ENCODE peak calls at places on chromosomes 7 and 10, in six cellular contexts. T is choroid plexus epithelial cell, F is cardiac fibroblast, D is GM12865, K is prostate gland, N is mesothelial cell of epicardium. X is an unnamed sample.

GRCh38 chr7:148060724-148061123 is 529.8 kb upstream of the C7orf33 start:
- DNase-seq in F (no peak), K (no peak), D (peak; percentile 39), T (no peak), N (no peak), X (no peak)

GRCh38 chr7:50953303-50953702 is 170.6 kb upstream of the GRB10 start:
- DNase-seq in D (no peak), K (no peak), T (peak; percentile 63), F (peak; percentile 86), N (no peak), X (no peak)

GRCh38 chr7:43758861-43759683 is 592 bp downstream of the BLVRA start:
- DNase-seq in T (peak; percentile 37), N (peak; percentile 62), K (no peak), F (peak; percentile 41), D (peak; percentile 62), X (peak; percentile 41)

GRCh38 chr7:135232720-135233119 is 918 bp upstream of the STRA8 start:
- DNase-seq in N (no peak), K (no peak), D (no peak), T (no peak), F (no peak), X (no peak)

GRCh38 chr7:106623846-106624245 is 37.1 kb downstream of the CCDC71L start:
- DNase-seq in D (no peak), T (peak; percentile 47), N (no peak), K (no peak), F (peak; percentile 85), X (no peak)

GRCh38 chr7:51265066-51265907 is 51.3 kb downstream of the COBL start:
- DNase-seq in F (no peak), T (no peak), D (no peak), N (no peak), K (no peak), X (no peak)

GRCh38 chr10:31139497-31139896 is 107.8 kb upstream of the ZNF438 start:
- DNase-seq in F (no peak), T (no peak), D (no peak), K (no peak), N (no peak), X (no peak)

GRCh38 chr7:143494622-143495021 is 16.9 kb downstream of the TAS2R41 start:
- DNase-seq in T (peak; percentile 67), K (no peak), N (no peak), D (no peak), F (peak; percentile 28), X (no peak)

GRCh38 chr10:96967847-96968246 is 135.7 kb downstream of the LCOR start:
- DNase-seq in K (no peak), F (peak; percentile 60), D (no peak), N (no peak), T (peak; percentile 26), X (no peak)

GRCh38 chr7:143288836-143289235 is 685 bp downstream of the CASP2 start:
- DNase-seq in K (no peak), F (peak; percentile 43), T (peak; percentile 21), N (no peak), D (peak; percentile 12), X (no peak)

GRCh38 chr10:90274721-90275468 is 573.5 kb downstream of the KIF20B start:
- DNase-seq in K (no peak), T (peak; percentile 30), F (peak; percentile 5), D (no peak), N (no peak), X (no peak)

GRCh38 chr7:26101471-26102151 is 50.4 kb upstream of the NFE2L3 start:
- DNase-seq in F (no peak), T (no peak), D (peak; percentile 75), N (no peak), K (no peak), X (peak; percentile 16)

GRCh38 chr7:27185708-27186449 is 847 bp upstream of the HOXA11 start:
- DNase-seq in N (peak; percentile 46), T (no peak), K (no peak), D (no peak), F (no peak), X (no peak)

GRCh38 chr7:96548664-96549063 is 161.0 kb downstream of the SEM1 start:
- DNase-seq in N (no peak), T (no peak), D (no peak), K (peak; percentile 11), F (peak; percentile 7), X (no peak)

GRCh38 chr10:178208-178607 is 43.0 kb downstream of the ZMYND11 start:
- DNase-seq in F (peak; percentile 69), K (no peak), N (no peak), T (peak; percentile 80), D (peak; percentile 20), X (no peak)

GRCh38 chr7:155377837-155378579 is 79.9 kb upstream of the EN2 start:
- DNase-seq in T (peak; percentile 21), N (peak; percentile 67), F (peak; percentile 20), D (no peak), K (no peak), X (no peak)

GRCh38 chr7:91182819-91183405 is 81.3 kb upstream of the FZD1 start:
- DNase-seq in T (peak; percentile 86), F (peak; percentile 96), N (no peak), K (no peak), D (no peak), X (no peak)

GRCh38 chr7:134752006-134752760 is 27.3 kb upstream of the CALD1 start:
- DNase-seq in K (no peak), N (no peak), F (peak; percentile 77), T (peak; percentile 81), D (no peak), X (no peak)

GRCh38 chr10:101007915-101008822 is 8.6 kb downstream of the LZTS2 start:
- DNase-seq in F (no peak), N (no peak), T (no peak), K (no peak), D (no peak), X (no peak)

GRCh38 chr7:44618754-44619153 is 12.3 kb downstream of the OGDH start:
- DNase-seq in N (peak; percentile 45), T (no peak), K (no peak), F (no peak), D (peak; percentile 60), X (no peak)

DNA sequence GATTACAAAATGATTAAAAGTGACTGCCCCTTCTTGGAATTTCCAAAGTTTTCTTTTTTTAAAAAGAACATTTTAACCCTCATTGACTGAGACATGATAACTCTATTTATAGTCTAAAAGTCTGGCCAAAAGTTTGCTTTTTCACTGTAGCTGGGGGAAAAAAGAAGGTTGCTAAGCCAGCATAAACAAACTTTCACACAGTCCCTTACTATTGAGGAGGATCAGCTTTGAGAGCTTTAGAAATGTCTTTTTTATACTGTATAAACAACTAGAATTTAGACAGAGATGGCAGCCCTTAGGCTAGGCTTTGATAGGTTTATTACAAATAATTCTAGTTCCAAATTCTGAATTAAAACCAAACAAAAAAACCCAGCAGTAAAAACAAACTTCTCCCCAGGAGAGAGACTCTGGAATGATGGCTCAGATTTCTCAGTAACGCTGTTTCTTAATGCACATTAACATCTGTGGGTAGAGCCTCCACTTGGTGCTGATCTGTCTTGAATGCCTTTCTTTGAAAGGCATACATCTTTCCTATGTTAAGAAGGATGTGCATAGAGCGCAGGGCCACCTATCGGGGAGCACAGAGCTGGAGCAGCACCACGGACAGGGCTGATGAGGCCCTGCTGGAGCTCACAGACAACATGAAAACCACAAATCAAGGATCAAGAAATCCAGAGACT is 100.9 kb upstream of the PDLIM1 start:
- DNase-seq in N (peak; percentile 45), D (peak; percentile 48), T (peak; percentile 79), K (no peak), F (peak; percentile 42), X (no peak)
- TF ChIP-seq CTCF in N (no peak), D (no peak), T (peak; percentile 59), K (no peak), F (peak; percentile 26), X (no peak)

GRCh38 chr10:17024461-17024860 is 105.2 kb downstream of the CUBN start:
- DNase-seq in D (no peak), F (no peak), K (no peak), T (no peak), N (no peak), X (no peak)

GRCh38 chr10:17021661-17022060 is 108.0 kb downstream of the CUBN start:
- DNase-seq in F (no peak), T (no peak), N (no peak), D (no peak), K (no peak), X (no peak)

GRCh38 chr10:17022898-17023297 is 106.7 kb downstream of the CUBN start:
- DNase-seq in T (peak; percentile 84), D (no peak), K (no peak), N (no peak), F (no peak), X (no peak)

GRCh38 chr10:17023386-17024298 is 106.0 kb downstream of the CUBN start:
- DNase-seq in F (peak; percentile 100), K (no peak), T (peak; percentile 99), N (no peak), D (peak; percentile 92), X (no peak)

GRCh38 chr10:17022399-17022798 is 107.2 kb downstream of the CUBN start:
- DNase-seq in F (no peak), D (no peak), T (no peak), K (no peak), N (no peak), X (no peak)
- TF ChIP-seq CTCF in F (no peak), D (no peak), T (no peak), K (no peak), N (no peak), X (no peak)

DNA sequence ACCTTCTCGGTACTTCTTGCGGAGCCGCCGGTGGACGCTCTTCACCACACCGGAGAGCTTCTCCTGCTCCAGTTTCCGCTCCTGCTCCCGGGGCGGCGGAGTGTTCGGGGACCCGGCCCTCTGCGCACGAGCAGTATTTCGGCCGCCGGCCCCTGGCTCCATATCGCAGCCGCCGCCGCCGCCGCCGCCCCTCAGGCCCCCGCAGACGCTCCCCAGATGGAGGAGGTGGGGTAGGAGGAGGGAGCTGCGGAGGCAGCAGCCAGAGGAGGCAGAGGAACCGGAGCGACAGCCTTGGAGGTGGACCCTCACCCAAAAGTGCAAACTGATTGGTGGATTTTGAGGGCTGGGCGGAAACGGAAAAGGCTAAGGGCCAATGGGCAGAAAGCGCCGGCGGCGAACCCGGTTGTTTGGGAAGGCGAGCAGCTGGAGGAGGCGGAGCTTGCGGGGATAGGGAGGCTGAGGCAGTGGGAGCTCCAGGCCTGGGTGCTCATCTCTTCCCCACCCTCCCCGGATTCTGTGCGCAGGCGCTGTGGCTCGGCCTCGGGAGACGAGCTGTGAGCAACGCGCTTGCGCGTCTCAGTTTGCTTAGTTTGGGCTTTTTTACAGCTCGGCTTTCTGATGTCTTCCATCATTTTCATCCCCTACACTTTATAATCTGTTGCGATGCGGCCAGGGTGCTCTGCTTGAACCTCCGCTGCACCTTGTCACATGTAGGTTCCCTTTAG is 146.9 kb downstream of the GPR85 start:
- DNase-seq in N (peak; percentile 99), F (peak; percentile 99), K (peak; percentile 99), T (peak; percentile 100), D (peak; percentile 99), X (peak; percentile 97)
- TF ChIP-seq CTCF in N (no peak), F (no peak), K (no peak), T (no peak), D (no peak), X (no peak)

DNA sequence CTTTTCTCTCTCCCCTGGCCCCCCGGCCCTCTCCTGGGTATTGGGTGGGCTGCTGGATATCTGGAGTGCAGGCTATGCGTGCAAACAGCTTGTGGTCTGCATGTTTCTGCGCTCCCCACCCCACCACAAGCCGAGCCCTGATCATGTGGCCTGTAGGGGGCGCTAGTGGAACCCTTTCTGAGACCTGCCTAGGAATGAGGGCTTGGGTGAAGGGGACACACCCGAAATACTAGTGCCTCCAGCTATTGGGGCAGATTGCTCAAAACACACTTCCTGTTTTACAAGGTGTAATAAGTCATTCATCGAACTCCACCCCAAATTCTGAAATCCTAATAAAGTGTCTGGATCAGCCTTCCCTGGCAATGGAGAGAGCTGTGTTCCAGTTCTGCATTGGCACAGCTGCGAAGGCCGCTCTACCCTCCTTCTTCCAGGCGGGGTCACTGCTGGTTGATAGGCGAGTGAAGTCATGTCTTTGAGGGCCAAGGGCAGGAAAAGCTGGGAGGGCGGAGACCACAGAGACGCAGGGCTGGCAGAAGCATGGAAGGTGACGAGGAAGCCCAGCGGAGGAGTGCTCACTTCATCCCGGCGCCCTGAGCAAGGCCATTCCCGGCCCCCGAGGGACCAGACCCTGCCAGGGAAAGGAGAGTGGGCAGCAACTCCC is 19.8 kb upstream of the PRRT4 start:
- DNase-seq in K (no peak), F (no peak), N (no peak), T (no peak), D (peak; percentile 36), X (peak; percentile 49)
- TF ChIP-seq CTCF in K (no peak), F (peak; percentile 63), N (peak; percentile 63), T (peak; percentile 62), D (peak; percentile 64), X (peak; percentile 73)

X was measured in neural crest cell.